ENCODE peak calls at places on chromosomes 13 and 19, in six cellular contexts. One of them, this sample, is unnamed.

GRCh38 chr19:46927106-46927505 is 66.3 kb downstream of the ARHGAP35 start:
- DNase-seq in adrenal gland: no peak
- DNase-seq in IMR-90: no peak
- DNase-seq in transverse colon: no peak
- DNase-seq in tibial nerve: no peak
- DNase-seq in Peyer's patch: no peak
- DNase-seq in this sample: no peak

GRCh38 chr13:72839831-72840426 is 58.0 kb downstream of the PIBF1 start:
- DNase-seq in Peyer's patch: peak; percentile 74
- DNase-seq in tibial nerve: no peak
- DNase-seq in IMR-90: peak; percentile 42
- DNase-seq in transverse colon: peak; percentile 79
- DNase-seq in adrenal gland: peak; percentile 24
- DNase-seq in this sample: peak; percentile 59

GRCh38 chr19:40578442-40578908 is 1.8 kb downstream of the SHKBP1 start:
- DNase-seq in IMR-90: peak; percentile 41
- DNase-seq in transverse colon: no peak
- DNase-seq in tibial nerve: no peak
- DNase-seq in Peyer's patch: no peak
- DNase-seq in adrenal gland: no peak
- DNase-seq in this sample: peak; percentile 74

GRCh38 chr13:22596157-22596863 is 584.5 kb upstream of the SGCG start:
- DNase-seq in Peyer's patch: no peak
- DNase-seq in transverse colon: no peak
- DNase-seq in tibial nerve: no peak
- DNase-seq in IMR-90: no peak
- DNase-seq in adrenal gland: peak; percentile 81
- DNase-seq in this sample: no peak

GRCh38 chr13:98798849-98799645 is 46.6 kb upstream of the SLC15A1 start:
- DNase-seq in adrenal gland: no peak
- DNase-seq in IMR-90: peak; percentile 61
- DNase-seq in Peyer's patch: no peak
- DNase-seq in tibial nerve: no peak
- DNase-seq in transverse colon: no peak
- DNase-seq in this sample: no peak

GRCh38 chr19:33303791-33304759 is 1.7 kb upstream of the CEBPA start:
- DNase-seq in transverse colon: peak; percentile 31
- DNase-seq in tibial nerve: no peak
- DNase-seq in Peyer's patch: peak; percentile 69
- DNase-seq in IMR-90: no peak
- DNase-seq in adrenal gland: no peak
- DNase-seq in this sample: no peak

GRCh38 chr19:29479941-29480340 is 45.9 kb upstream of the VSTM2B start:
- DNase-seq in tibial nerve: no peak
- DNase-seq in transverse colon: no peak
- DNase-seq in adrenal gland: no peak
- DNase-seq in IMR-90: no peak
- DNase-seq in Peyer's patch: no peak
- DNase-seq in this sample: no peak

GRCh38 chr13:88919970-88920628 is 1248.9 kb downstream of the SLITRK5 start:
- DNase-seq in Peyer's patch: no peak
- DNase-seq in transverse colon: no peak
- DNase-seq in adrenal gland: no peak
- DNase-seq in tibial nerve: no peak
- DNase-seq in IMR-90: no peak
- DNase-seq in this sample: no peak

GRCh38 chr13:114264886-114265611 is 16.4 kb upstream of the UPF3A start:
- DNase-seq in tibial nerve: no peak
- DNase-seq in IMR-90: peak; percentile 79
- DNase-seq in transverse colon: no peak
- DNase-seq in Peyer's patch: no peak
- DNase-seq in adrenal gland: no peak
- DNase-seq in this sample: no peak

GRCh38 chr19:35120492-35120891 is 4.9 kb downstream of the FXYD3 start:
- DNase-seq in transverse colon: no peak
- DNase-seq in Peyer's patch: no peak
- DNase-seq in adrenal gland: no peak
- DNase-seq in IMR-90: peak; percentile 66
- DNase-seq in tibial nerve: peak; percentile 61
- DNase-seq in this sample: no peak

GRCh38 chr19:14003279-14004051 is 2.7 kb downstream of the RFX1 start:
- DNase-seq in adrenal gland: no peak
- DNase-seq in Peyer's patch: no peak
- DNase-seq in transverse colon: no peak
- DNase-seq in IMR-90: no peak
- DNase-seq in tibial nerve: no peak
- DNase-seq in this sample: no peak

GRCh38 chr13:66933994-66934393 is 296.1 kb downstream of the PCDH9 start:
- DNase-seq in IMR-90: peak; percentile 90
- DNase-seq in Peyer's patch: no peak
- DNase-seq in tibial nerve: no peak
- DNase-seq in transverse colon: no peak
- DNase-seq in adrenal gland: no peak
- DNase-seq in this sample: peak; percentile 11

GRCh38 chr19:48341006-48341405 is 15.7 kb downstream of the EMP3 start:
- DNase-seq in tibial nerve: no peak
- DNase-seq in IMR-90: peak; percentile 61
- DNase-seq in transverse colon: no peak
- DNase-seq in Peyer's patch: no peak
- DNase-seq in adrenal gland: peak; percentile 80
- DNase-seq in this sample: no peak

GRCh38 chr13:75365724-75366173 is 116.2 kb downstream of the TBC1D4 start:
- DNase-seq in IMR-90: peak; percentile 86
- DNase-seq in adrenal gland: no peak
- DNase-seq in Peyer's patch: no peak
- DNase-seq in tibial nerve: no peak
- DNase-seq in transverse colon: no peak
- DNase-seq in this sample: no peak

GRCh38 chr13:110636701-110637201 is 21.4 kb downstream of the NAXD start:
- DNase-seq in transverse colon: no peak
- DNase-seq in adrenal gland: no peak
- DNase-seq in Peyer's patch: no peak
- DNase-seq in IMR-90: no peak
- DNase-seq in tibial nerve: no peak
- DNase-seq in this sample: no peak

GRCh38 chr13:42466123-42466522 is 107.8 kb upstream of the TNFSF11 start:
- DNase-seq in Peyer's patch: no peak
- DNase-seq in adrenal gland: no peak
- DNase-seq in transverse colon: no peak
- DNase-seq in IMR-90: no peak
- DNase-seq in tibial nerve: no peak
- DNase-seq in this sample: no peak

GRCh38 chr13:30807392-30807791 is 72.0 kb downstream of the ALOX5AP start:
- DNase-seq in Peyer's patch: no peak
- DNase-seq in transverse colon: no peak
- DNase-seq in IMR-90: no peak
- DNase-seq in adrenal gland: no peak
- DNase-seq in tibial nerve: no peak
- DNase-seq in this sample: no peak

GRCh38 chr13:37602743-37603381 is 4.3 kb upstream of the POSTN start:
- DNase-seq in Peyer's patch: no peak
- DNase-seq in IMR-90: peak; percentile 47
- DNase-seq in adrenal gland: no peak
- DNase-seq in transverse colon: no peak
- DNase-seq in tibial nerve: no peak
- DNase-seq in this sample: no peak

GRCh38 chr19:44435441-44435840 is 12.8 kb downstream of the ZNF229 start:
- DNase-seq in transverse colon: no peak
- DNase-seq in adrenal gland: no peak
- DNase-seq in tibial nerve: no peak
- DNase-seq in Peyer's patch: no peak
- DNase-seq in IMR-90: no peak
- DNase-seq in this sample: no peak

GRCh38 chr13:92952161-92952560 is 274.4 kb upstream of the GPC6 start:
- DNase-seq in transverse colon: no peak
- DNase-seq in adrenal gland: no peak
- DNase-seq in IMR-90: peak; percentile 30
- DNase-seq in Peyer's patch: no peak
- DNase-seq in tibial nerve: no peak
- DNase-seq in this sample: no peak

GRCh38 chr19:39970424-39970673 is 616 bp upstream of the PSMC4 start:
- DNase-seq in Peyer's patch: no peak
- DNase-seq in tibial nerve: no peak
- DNase-seq in transverse colon: no peak
- DNase-seq in adrenal gland: no peak
- DNase-seq in IMR-90: no peak
- DNase-seq in this sample: no peak

GRCh38 chr19:9727644-9728043 is 40.9 kb downstream of the ZNF846 start:
- DNase-seq in tibial nerve: no peak
- DNase-seq in adrenal gland: no peak
- DNase-seq in IMR-90: no peak
- DNase-seq in Peyer's patch: no peak
- DNase-seq in transverse colon: no peak
- DNase-seq in this sample: no peak

GRCh38 chr19:17156296-17156946 is 58.7 kb upstream of the USE1 start:
- DNase-seq in Peyer's patch: no peak
- DNase-seq in adrenal gland: no peak
- DNase-seq in tibial nerve: no peak
- DNase-seq in transverse colon: no peak
- DNase-seq in IMR-90: no peak
- DNase-seq in this sample: no peak
- TF ChIP-seq POLR2A in Peyer's patch: no peak
- TF ChIP-seq POLR2A in adrenal gland: no peak
- TF ChIP-seq POLR2A in tibial nerve: no peak
- TF ChIP-seq POLR2A in transverse colon: no peak
- TF ChIP-seq POLR2A in IMR-90: no peak
- TF ChIP-seq POLR2A in this sample: no peak

GRCh38 chr19:57830071-57830602 is at the start of gene ZNF587B:
- DNase-seq in tibial nerve: peak; percentile 35
- DNase-seq in Peyer's patch: peak; percentile 64
- DNase-seq in adrenal gland: peak; percentile 53
- DNase-seq in transverse colon: peak; percentile 64
- DNase-seq in IMR-90: peak; percentile 74
- DNase-seq in this sample: peak; percentile 72
- TF ChIP-seq POLR2A in tibial nerve: no peak
- TF ChIP-seq POLR2A in Peyer's patch: no peak
- TF ChIP-seq POLR2A in adrenal gland: no peak
- TF ChIP-seq POLR2A in transverse colon: no peak
- TF ChIP-seq POLR2A in IMR-90: no peak
- TF ChIP-seq POLR2A in this sample: no peak

GRCh38 chr13:20702945-20703784 is at the start of gene IL17D:
- DNase-seq in transverse colon: peak; percentile 43
- DNase-seq in Peyer's patch: peak; percentile 64
- DNase-seq in IMR-90: no peak
- DNase-seq in tibial nerve: no peak
- DNase-seq in adrenal gland: no peak
- DNase-seq in this sample: peak; percentile 59

GRCh38 chr13:20702530-20702929 is 969 bp upstream of the IL17D start:
- DNase-seq in adrenal gland: no peak
- DNase-seq in tibial nerve: no peak
- DNase-seq in Peyer's patch: no peak
- DNase-seq in IMR-90: peak; percentile 28
- DNase-seq in transverse colon: no peak
- DNase-seq in this sample: no peak

GRCh38 chr13:20704459-20705069 is 1.1 kb downstream of the IL17D start:
- DNase-seq in Peyer's patch: no peak
- DNase-seq in IMR-90: no peak
- DNase-seq in transverse colon: no peak
- DNase-seq in tibial nerve: no peak
- DNase-seq in adrenal gland: no peak
- DNase-seq in this sample: no peak

GRCh38 chr13:20706661-20707060 is 3.2 kb downstream of the IL17D start:
- DNase-seq in transverse colon: no peak
- DNase-seq in adrenal gland: no peak
- DNase-seq in tibial nerve: no peak
- DNase-seq in Peyer's patch: no peak
- DNase-seq in IMR-90: no peak
- DNase-seq in this sample: no peak

DNA sequence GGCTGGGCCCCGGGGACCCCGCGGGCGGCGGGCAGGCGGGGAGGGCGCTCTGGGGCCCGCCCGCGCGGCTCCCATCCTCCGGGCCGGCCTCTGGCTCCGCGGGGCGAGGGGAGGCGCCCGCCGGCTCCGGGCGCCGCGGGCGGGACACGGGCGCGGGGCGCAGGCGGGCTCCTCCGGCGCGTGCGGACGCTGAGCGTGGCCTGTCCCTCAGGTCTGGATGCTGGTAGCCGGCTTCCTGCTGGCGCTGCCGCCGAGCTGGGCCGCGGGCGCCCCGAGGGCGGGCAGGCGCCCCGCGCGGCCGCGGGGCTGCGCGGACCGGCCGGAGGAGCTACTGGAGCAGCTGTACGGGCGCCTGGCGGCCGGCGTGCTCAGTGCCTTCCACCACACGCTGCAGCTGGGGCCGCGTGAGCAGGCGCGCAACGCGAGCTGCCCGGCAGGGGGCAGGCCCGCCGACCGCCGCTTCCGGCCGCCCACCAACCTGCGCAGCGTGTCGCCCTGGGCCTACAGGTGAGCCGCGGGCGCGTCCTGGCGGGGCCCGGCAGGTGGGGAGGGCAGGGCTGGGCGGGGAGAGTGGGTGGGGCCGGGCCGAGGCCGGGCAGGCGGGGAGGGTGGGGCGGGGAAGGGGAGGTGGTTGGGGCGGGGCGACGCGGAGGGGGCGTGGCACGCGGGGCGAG is 423 bp downstream of the IL17D start:
- DNase-seq in IMR-90: peak; percentile 82
- DNase-seq in Peyer's patch: peak; percentile 91
- DNase-seq in adrenal gland: peak; percentile 85
- DNase-seq in tibial nerve: no peak
- DNase-seq in transverse colon: peak; percentile 87
- DNase-seq in this sample: peak; percentile 82
- TF ChIP-seq POLR2A in IMR-90: peak; percentile 29
- TF ChIP-seq POLR2A in Peyer's patch: no peak
- TF ChIP-seq POLR2A in adrenal gland: peak; percentile 77
- TF ChIP-seq POLR2A in tibial nerve: peak; percentile 16
- TF ChIP-seq POLR2A in transverse colon: no peak
- TF ChIP-seq POLR2A in this sample: no peak

GRCh38 chr13:59463023-59463422 is 700.7 kb downstream of the DIAPH3 start:
- DNase-seq in adrenal gland: no peak
- DNase-seq in tibial nerve: no peak
- DNase-seq in Peyer's patch: no peak
- DNase-seq in transverse colon: no peak
- DNase-seq in IMR-90: no peak
- DNase-seq in this sample: no peak

GRCh38 chr13:59458908-59459579 is 704.7 kb downstream of the DIAPH3 start:
- DNase-seq in adrenal gland: peak; percentile 56
- DNase-seq in transverse colon: no peak
- DNase-seq in Peyer's patch: no peak
- DNase-seq in tibial nerve: no peak
- DNase-seq in IMR-90: peak; percentile 85
- DNase-seq in this sample: no peak

GRCh38 chr13:59459972-59460371 is 703.8 kb downstream of the DIAPH3 start:
- DNase-seq in tibial nerve: no peak
- DNase-seq in adrenal gland: no peak
- DNase-seq in IMR-90: peak; percentile 41
- DNase-seq in transverse colon: no peak
- DNase-seq in Peyer's patch: no peak
- DNase-seq in this sample: peak; percentile 20

GRCh38 chr13:59464926-59465325 is 698.8 kb downstream of the DIAPH3 start:
- DNase-seq in transverse colon: no peak
- DNase-seq in Peyer's patch: no peak
- DNase-seq in adrenal gland: no peak
- DNase-seq in IMR-90: no peak
- DNase-seq in tibial nerve: no peak
- DNase-seq in this sample: no peak

DNA sequence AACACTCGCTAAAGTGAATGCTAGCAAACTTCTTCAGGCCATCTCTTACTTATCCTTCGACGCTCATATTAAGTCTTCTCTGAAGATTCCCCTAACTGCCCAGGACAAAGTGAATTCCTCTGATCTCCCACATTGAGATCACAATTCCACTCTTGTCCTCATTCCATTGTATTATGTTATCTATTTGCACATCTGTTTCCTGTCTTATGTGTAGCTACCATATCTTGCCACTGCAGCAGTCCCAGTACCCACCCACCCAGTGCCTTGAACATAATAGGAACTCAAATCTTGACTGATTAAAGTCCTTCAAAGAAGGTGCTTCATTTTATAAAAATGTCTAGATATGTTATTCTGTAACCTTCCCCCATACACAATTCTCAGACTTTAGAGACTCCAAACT is 702.3 kb downstream of the DIAPH3 start:
- DNase-seq in adrenal gland: no peak
- DNase-seq in tibial nerve: no peak
- DNase-seq in transverse colon: no peak
- DNase-seq in IMR-90: no peak
- DNase-seq in Peyer's patch: no peak
- DNase-seq in this sample: peak; percentile 61
- TF ChIP-seq POLR2A in adrenal gland: no peak
- TF ChIP-seq POLR2A in tibial nerve: no peak
- TF ChIP-seq POLR2A in transverse colon: no peak
- TF ChIP-seq POLR2A in IMR-90: no peak
- TF ChIP-seq POLR2A in Peyer's patch: no peak
- TF ChIP-seq POLR2A in this sample: no peak

This sample was measured in erythroblast.